ENCODE peak calls at places on chromosome 11, in six cellular contexts. J is progenitor cell of endocrine pancreas, G is type B pancreatic cell, H is ovary, S is omental fat pad, Y is choroid plexus epithelial cell. L is an unnamed sample.

GRCh38 chr11:75562836-75563484 is 907 bp downstream of the SERPINH1 start:
- DNase-seq in H (peak; percentile 47), S (no peak), G (no peak), J (no peak), Y (peak; percentile 72), L (no peak)

GRCh38 chr11:69638941-69639681 is 1.8 kb upstream of the CCND1 start:
- DNase-seq in H (peak; percentile 54), Y (peak; percentile 98), G (peak; percentile 94), S (peak; percentile 73), J (peak; percentile 93), L (peak; percentile 85)

GRCh38 chr11:94557992-94558391 is 9.2 kb upstream of the PIWIL4 start:
- DNase-seq in S (no peak), Y (no peak), H (no peak), G (no peak), J (no peak), L (no peak)

GRCh38 chr11:46381046-46381835 is at the start of gene MDK:
- DNase-seq in Y (no peak), G (no peak), H (peak; percentile 77), J (peak; percentile 65), S (no peak), L (peak; percentile 74)

GRCh38 chr11:69916806-69917387 is 97.7 kb upstream of the FGF3 start:
- DNase-seq in G (no peak), J (no peak), Y (no peak), H (no peak), S (no peak), L (no peak)

GRCh38 chr11:9639985-9640384 is 23.9 kb upstream of the SWAP70 start:
- DNase-seq in S (no peak), H (no peak), J (no peak), Y (peak; percentile 13), G (no peak), L (no peak)

GRCh38 chr11:102573851-102574250 is 43.3 kb upstream of the MMP7 start:
- DNase-seq in S (no peak), H (no peak), J (no peak), Y (no peak), G (no peak), L (no peak)

GRCh38 chr11:106695506-106695905 is 322.8 kb downstream of the GUCY1A2 start:
- DNase-seq in Y (peak; percentile 85), H (no peak), J (no peak), S (no peak), G (no peak), L (no peak)

GRCh38 chr11:77381749-77382693 is 80.5 kb upstream of the GDPD4 start:
- DNase-seq in Y (peak; percentile 70), J (no peak), S (no peak), H (no peak), G (no peak), L (no peak)

GRCh38 chr11:6431861-6432260 is 8.9 kb downstream of the HPX start:
- DNase-seq in J (no peak), Y (peak; percentile 44), S (no peak), G (no peak), H (no peak), L (no peak)

GRCh38 chr11:46359936-46360335 is 12.7 kb downstream of the DGKZ start:
- DNase-seq in J (no peak), G (no peak), Y (no peak), H (no peak), S (no peak), L (no peak)

GRCh38 chr11:120566176-120566575 is 54.6 kb downstream of the GRIK4 start:
- DNase-seq in Y (peak; percentile 47), G (no peak), H (no peak), S (no peak), J (no peak), L (no peak)

GRCh38 chr11:65524010-65524746 is 705 bp upstream of the SCYL1 start:
- DNase-seq in J (no peak), Y (no peak), H (peak; percentile 81), S (no peak), G (no peak), L (no peak)

GRCh38 chr11:118353084-118353710 is 6.2 kb upstream of the UBE4A start:
- DNase-seq in S (no peak), G (no peak), H (no peak), J (no peak), Y (peak; percentile 40), L (peak; percentile 12)

GRCh38 chr11:57321996-57322880 is 2.5 kb downstream of the TNKS1BP1 start:
- DNase-seq in G (no peak), S (peak; percentile 69), Y (peak; percentile 97), H (peak; percentile 90), J (no peak), L (peak; percentile 58)

GRCh38 chr11:67118059-67118766 is 850 bp upstream of the KDM2A start:
- DNase-seq in Y (peak; percentile 35), H (no peak), G (peak; percentile 77), J (peak; percentile 37), S (no peak), L (peak; percentile 73)

GRCh38 chr11:125941606-125942275 is 4.1 kb upstream of the VSIG10L2 start:
- DNase-seq in S (no peak), H (peak; percentile 67), Y (peak; percentile 58), J (peak; percentile 51), G (no peak), L (peak; percentile 75)

GRCh38 chr11:125348704-125349635 is 147.1 kb downstream of the FEZ1 start:
- DNase-seq in S (peak; percentile 46), J (peak; percentile 81), Y (peak; percentile 46), H (peak; percentile 83), G (peak; percentile 84), L (peak; percentile 78)

GRCh38 chr11:43576834-43577521 is 103.6 kb upstream of the HSD17B12 start:
- DNase-seq in J (no peak), H (peak; percentile 52), Y (peak; percentile 60), G (no peak), S (no peak), L (peak; percentile 60)
- TF ChIP-seq CTCF in J (peak; percentile 30), H (no peak), Y (peak; percentile 67), G (peak; percentile 61), S (no peak), L (peak; percentile 35)

GRCh38 chr11:36155770-36156485 is 133.3 kb downstream of the COMMD9 start:
- DNase-seq in S (no peak), Y (peak; percentile 64), J (no peak), H (peak; percentile 35), G (no peak), L (no peak)
- TF ChIP-seq CTCF in S (no peak), Y (peak; percentile 30), J (no peak), H (no peak), G (no peak), L (no peak)

GRCh38 chr11:131866535-131867400 is 496.4 kb downstream of the NTM start:
- DNase-seq in H (no peak), G (no peak), S (no peak), Y (no peak), J (no peak), L (no peak)
- TF ChIP-seq CTCF in H (no peak), G (peak; percentile 51), S (no peak), Y (peak; percentile 40), J (peak; percentile 17), L (no peak)

GRCh38 chr11:62546937-62547625 is 475 bp upstream of the AHNAK start:
- DNase-seq in Y (peak; percentile 64), H (peak; percentile 67), J (no peak), G (peak; percentile 69), S (no peak), L (no peak)

GRCh38 chr11:62543680-62544444 is 2.7 kb downstream of the AHNAK start:
- DNase-seq in J (no peak), G (no peak), S (no peak), H (peak; percentile 52), Y (no peak), L (no peak)

GRCh38 chr11:62546244-62546936 is at the start of gene AHNAK:
- DNase-seq in S (no peak), G (peak; percentile 87), J (peak; percentile 61), Y (peak; percentile 67), H (peak; percentile 84), L (peak; percentile 82)

GRCh38 chr11:62544521-62545436 is 1.8 kb downstream of the AHNAK start:
- DNase-seq in Y (no peak), J (no peak), G (no peak), S (no peak), H (peak; percentile 39), L (peak; percentile 67)

GRCh38 chr11:62545437-62546243 is 966 bp downstream of the AHNAK start:
- DNase-seq in S (peak; percentile 95), Y (peak; percentile 93), H (peak; percentile 98), J (peak; percentile 47), G (peak; percentile 95), L (no peak)
- TF ChIP-seq CTCF in S (no peak), Y (peak; percentile 23), H (no peak), J (no peak), G (peak; percentile 13), L (no peak)

GRCh38 chr11:112958670-112959069 is 2.5 kb upstream of the NCAM1 start:
- DNase-seq in J (no peak), Y (peak; percentile 25), S (no peak), H (no peak), G (no peak), L (no peak)
- TF ChIP-seq CTCF in J (peak; percentile 23), Y (peak; percentile 21), S (no peak), H (no peak), G (peak; percentile 43), L (no peak)

GRCh38 chr11:257766-258493 is 20.3 kb upstream of the NLRP6 start:
- DNase-seq in H (no peak), G (no peak), S (no peak), J (no peak), Y (no peak), L (peak; percentile 38)
- TF ChIP-seq CTCF in H (no peak), G (no peak), S (no peak), J (peak; percentile 38), Y (peak; percentile 24), L (peak; percentile 52)

DNA sequence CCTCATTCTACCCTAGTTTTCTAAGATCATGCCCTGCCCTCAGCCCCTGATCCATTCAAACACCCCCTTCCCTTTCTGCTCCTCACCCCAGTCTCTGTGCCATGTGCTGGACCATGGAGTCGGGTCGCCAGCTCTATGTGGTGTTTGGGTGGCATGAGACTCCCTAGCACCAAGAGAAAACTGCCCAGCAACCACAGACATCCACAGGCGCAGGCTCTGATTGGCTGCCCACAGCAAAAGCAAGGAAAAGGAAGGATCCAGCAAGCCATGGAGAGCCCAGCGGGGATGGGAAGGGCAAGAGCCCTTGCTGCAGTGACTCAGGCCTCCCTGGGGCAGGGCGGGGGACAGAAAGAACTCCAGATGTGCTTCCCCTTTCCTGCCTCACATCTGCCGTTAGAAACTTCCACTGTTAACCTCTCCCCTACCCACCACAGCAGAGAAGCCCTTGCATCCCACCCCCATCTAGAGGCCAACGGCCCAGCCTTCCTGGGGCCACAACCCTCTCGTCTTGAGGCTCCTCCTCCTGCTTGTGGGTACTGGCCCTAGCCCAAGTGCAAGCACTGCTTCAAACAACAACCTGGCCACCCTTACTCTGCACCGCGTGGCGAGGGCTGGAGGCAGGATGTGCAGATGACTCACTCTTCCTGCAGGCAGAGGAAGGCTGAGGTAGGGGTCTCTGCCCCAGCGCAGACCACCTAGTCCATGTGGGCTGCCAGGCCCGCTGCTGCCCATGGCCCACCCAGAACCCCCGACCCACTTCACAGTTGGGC is 9.7 kb upstream of the AHNAK start:
- DNase-seq in Y (peak; percentile 90), J (no peak), H (peak; percentile 81), G (peak; percentile 76), S (peak; percentile 73), L (peak; percentile 65)
- TF ChIP-seq CTCF in Y (no peak), J (no peak), H (no peak), G (no peak), S (no peak), L (no peak)

GRCh38 chr11:64146036-64146943 is 19.6 kb downstream of the MACROD1 start:
- DNase-seq in G (no peak), H (no peak), Y (peak; percentile 53), S (peak; percentile 34), J (no peak), L (peak; percentile 85)
- TF ChIP-seq CTCF in G (peak; percentile 83), H (no peak), Y (peak; percentile 82), S (no peak), J (peak; percentile 69), L (peak; percentile 85)

GRCh38 chr11:72599325-72600117 is 74.7 kb downstream of the PDE2A start:
- DNase-seq in J (no peak), G (no peak), S (no peak), Y (no peak), H (no peak), L (no peak)
- TF ChIP-seq CTCF in J (no peak), G (no peak), S (no peak), Y (no peak), H (no peak), L (no peak)